ENCODE peak calls at places on chromosomes 5 and 9, in ten cellular contexts. One of them, this sample, is unnamed.

GRCh38 chr5:90741022-90741564 is 182.5 kb downstream of the ADGRV1 start:
- DNase-seq in GM12865: no peak
- DNase-seq in CD8-positive, alpha-beta T cell: no peak
- DNase-seq in HFF-Myc: no peak
- DNase-seq in AG04450: no peak
- DNase-seq in brain microvascular endothelial cell: no peak
- DNase-seq in mucosa of descending colon: no peak
- DNase-seq in transverse colon: no peak
- DNase-seq in esophagus muscularis mucosa: no peak
- DNase-seq in kidney epithelial cell: no peak
- DNase-seq in this sample: no peak

GRCh38 chr9:116155700-116156045 is 2.1 kb downstream of the PAPPA start:
- DNase-seq in brain microvascular endothelial cell: no peak
- DNase-seq in AG04450: no peak
- DNase-seq in HFF-Myc: no peak
- DNase-seq in transverse colon: no peak
- DNase-seq in esophagus muscularis mucosa: no peak
- DNase-seq in GM12865: no peak
- DNase-seq in mucosa of descending colon: no peak
- DNase-seq in kidney epithelial cell: no peak
- DNase-seq in CD8-positive, alpha-beta T cell: no peak
- DNase-seq in this sample: no peak

GRCh38 chr9:35711501-35712428 is 20.2 kb downstream of the TLN1 start:
- DNase-seq in mucosa of descending colon: no peak
- DNase-seq in brain microvascular endothelial cell: no peak
- DNase-seq in CD8-positive, alpha-beta T cell: no peak
- DNase-seq in transverse colon: no peak
- DNase-seq in HFF-Myc: no peak
- DNase-seq in esophagus muscularis mucosa: no peak
- DNase-seq in kidney epithelial cell: no peak
- DNase-seq in AG04450: no peak
- DNase-seq in GM12865: peak
- DNase-seq in this sample: no peak

GRCh38 chr9:93510041-93510440 is 56.7 kb upstream of the FAM120AOS start:
- DNase-seq in mucosa of descending colon: no peak
- DNase-seq in GM12865: no peak
- DNase-seq in kidney epithelial cell: no peak
- DNase-seq in AG04450: no peak
- DNase-seq in brain microvascular endothelial cell: no peak
- DNase-seq in transverse colon: no peak
- DNase-seq in CD8-positive, alpha-beta T cell: no peak
- DNase-seq in esophagus muscularis mucosa: no peak
- DNase-seq in HFF-Myc: no peak
- DNase-seq in this sample: no peak

GRCh38 chr5:59746261-59746765 is 147.2 kb downstream of the PDE4D start:
- DNase-seq in mucosa of descending colon: no peak
- DNase-seq in transverse colon: no peak
- DNase-seq in CD8-positive, alpha-beta T cell: no peak
- DNase-seq in AG04450: no peak
- DNase-seq in HFF-Myc: peak
- DNase-seq in esophagus muscularis mucosa: no peak
- DNase-seq in GM12865: peak
- DNase-seq in brain microvascular endothelial cell: peak
- DNase-seq in kidney epithelial cell: no peak
- DNase-seq in this sample: no peak

GRCh38 chr9:17878810-17879370 is 300.0 kb downstream of the SH3GL2 start:
- DNase-seq in esophagus muscularis mucosa: no peak
- DNase-seq in transverse colon: no peak
- DNase-seq in kidney epithelial cell: no peak
- DNase-seq in brain microvascular endothelial cell: no peak
- DNase-seq in CD8-positive, alpha-beta T cell: no peak
- DNase-seq in GM12865: no peak
- DNase-seq in mucosa of descending colon: no peak
- DNase-seq in AG04450: no peak
- DNase-seq in HFF-Myc: no peak
- DNase-seq in this sample: no peak

GRCh38 chr5:91133183-91133582 is 249.9 kb downstream of the ARRDC3 start:
- DNase-seq in kidney epithelial cell: no peak
- DNase-seq in mucosa of descending colon: no peak
- DNase-seq in esophagus muscularis mucosa: no peak
- DNase-seq in AG04450: no peak
- DNase-seq in HFF-Myc: no peak
- DNase-seq in brain microvascular endothelial cell: no peak
- DNase-seq in transverse colon: no peak
- DNase-seq in GM12865: no peak
- DNase-seq in CD8-positive, alpha-beta T cell: no peak
- DNase-seq in this sample: no peak

GRCh38 chr9:15642369-15642962 is 89.6 kb downstream of the CCDC171 start:
- DNase-seq in kidney epithelial cell: peak
- DNase-seq in mucosa of descending colon: no peak
- DNase-seq in CD8-positive, alpha-beta T cell: no peak
- DNase-seq in esophagus muscularis mucosa: no peak
- DNase-seq in AG04450: peak
- DNase-seq in transverse colon: no peak
- DNase-seq in GM12865: peak
- DNase-seq in brain microvascular endothelial cell: peak
- DNase-seq in HFF-Myc: peak
- DNase-seq in this sample: no peak

GRCh38 chr5:159045165-159045811 is 54.4 kb downstream of the EBF1 start:
- DNase-seq in HFF-Myc: no peak
- DNase-seq in AG04450: no peak
- DNase-seq in GM12865: no peak
- DNase-seq in kidney epithelial cell: no peak
- DNase-seq in CD8-positive, alpha-beta T cell: no peak
- DNase-seq in transverse colon: no peak
- DNase-seq in esophagus muscularis mucosa: no peak
- DNase-seq in mucosa of descending colon: no peak
- DNase-seq in brain microvascular endothelial cell: no peak
- DNase-seq in this sample: no peak

GRCh38 chr9:75134495-75134894 is 46.2 kb downstream of the OSTF1 start:
- DNase-seq in brain microvascular endothelial cell: no peak
- DNase-seq in transverse colon: no peak
- DNase-seq in HFF-Myc: no peak
- DNase-seq in GM12865: no peak
- DNase-seq in esophagus muscularis mucosa: no peak
- DNase-seq in mucosa of descending colon: no peak
- DNase-seq in AG04450: no peak
- DNase-seq in kidney epithelial cell: no peak
- DNase-seq in CD8-positive, alpha-beta T cell: no peak
- DNase-seq in this sample: no peak

GRCh38 chr9:132488611-132489010 is 78.6 kb downstream of the CFAP77 start:
- DNase-seq in transverse colon: no peak
- DNase-seq in brain microvascular endothelial cell: no peak
- DNase-seq in CD8-positive, alpha-beta T cell: no peak
- DNase-seq in GM12865: no peak
- DNase-seq in kidney epithelial cell: no peak
- DNase-seq in esophagus muscularis mucosa: no peak
- DNase-seq in HFF-Myc: no peak
- DNase-seq in AG04450: no peak
- DNase-seq in mucosa of descending colon: no peak
- DNase-seq in this sample: no peak

GRCh38 chr9:113309204-113309813 is 6.1 kb upstream of the RNF183 start:
- DNase-seq in transverse colon: peak
- DNase-seq in mucosa of descending colon: no peak
- DNase-seq in brain microvascular endothelial cell: peak
- DNase-seq in HFF-Myc: no peak
- DNase-seq in GM12865: peak
- DNase-seq in kidney epithelial cell: no peak
- DNase-seq in CD8-positive, alpha-beta T cell: peak
- DNase-seq in esophagus muscularis mucosa: no peak
- DNase-seq in AG04450: peak
- DNase-seq in this sample: no peak

GRCh38 chr9:95810133-95810532 is 65.4 kb upstream of the ERCC6L2 start:
- DNase-seq in kidney epithelial cell: no peak
- DNase-seq in mucosa of descending colon: no peak
- DNase-seq in GM12865: peak
- DNase-seq in transverse colon: no peak
- DNase-seq in brain microvascular endothelial cell: no peak
- DNase-seq in AG04450: no peak
- DNase-seq in esophagus muscularis mucosa: no peak
- DNase-seq in HFF-Myc: no peak
- DNase-seq in CD8-positive, alpha-beta T cell: no peak
- DNase-seq in this sample: no peak
- TF ChIP-seq CTCF in kidney epithelial cell: no peak
- TF ChIP-seq CTCF in mucosa of descending colon: no peak
- TF ChIP-seq CTCF in GM12865: no peak
- TF ChIP-seq CTCF in transverse colon: no peak
- TF ChIP-seq CTCF in brain microvascular endothelial cell: no peak
- TF ChIP-seq CTCF in AG04450: no peak
- TF ChIP-seq CTCF in esophagus muscularis mucosa: no peak
- TF ChIP-seq CTCF in HFF-Myc: no peak
- TF ChIP-seq CTCF in CD8-positive, alpha-beta T cell: no peak
- TF ChIP-seq CTCF in this sample: no peak

GRCh38 chr9:98795295-98795955 is 930 bp downstream of the ANKS6 start:
- DNase-seq in transverse colon: no peak
- DNase-seq in CD8-positive, alpha-beta T cell: no peak
- DNase-seq in brain microvascular endothelial cell: no peak
- DNase-seq in mucosa of descending colon: no peak
- DNase-seq in HFF-Myc: no peak
- DNase-seq in kidney epithelial cell: no peak
- DNase-seq in esophagus muscularis mucosa: no peak
- DNase-seq in GM12865: no peak
- DNase-seq in AG04450: no peak
- DNase-seq in this sample: no peak

GRCh38 chr9:98798254-98798653 is 1.9 kb upstream of the ANKS6 start:
- DNase-seq in kidney epithelial cell: no peak
- DNase-seq in CD8-positive, alpha-beta T cell: no peak
- DNase-seq in AG04450: no peak
- DNase-seq in GM12865: no peak
- DNase-seq in esophagus muscularis mucosa: no peak
- DNase-seq in HFF-Myc: no peak
- DNase-seq in brain microvascular endothelial cell: no peak
- DNase-seq in transverse colon: no peak
- DNase-seq in mucosa of descending colon: no peak
- DNase-seq in this sample: no peak

GRCh38 chr9:98797491-98797890 is 1.1 kb upstream of the ANKS6 start:
- DNase-seq in esophagus muscularis mucosa: no peak
- DNase-seq in kidney epithelial cell: no peak
- DNase-seq in transverse colon: no peak
- DNase-seq in mucosa of descending colon: no peak
- DNase-seq in HFF-Myc: no peak
- DNase-seq in AG04450: no peak
- DNase-seq in GM12865: no peak
- DNase-seq in brain microvascular endothelial cell: no peak
- DNase-seq in CD8-positive, alpha-beta T cell: no peak
- DNase-seq in this sample: no peak

GRCh38 chr9:98795970-98796363 is 388 bp downstream of the ANKS6 start:
- DNase-seq in CD8-positive, alpha-beta T cell: no peak
- DNase-seq in mucosa of descending colon: peak
- DNase-seq in AG04450: no peak
- DNase-seq in esophagus muscularis mucosa: no peak
- DNase-seq in brain microvascular endothelial cell: no peak
- DNase-seq in kidney epithelial cell: no peak
- DNase-seq in GM12865: no peak
- DNase-seq in HFF-Myc: no peak
- DNase-seq in transverse colon: no peak
- DNase-seq in this sample: no peak

DNA sequence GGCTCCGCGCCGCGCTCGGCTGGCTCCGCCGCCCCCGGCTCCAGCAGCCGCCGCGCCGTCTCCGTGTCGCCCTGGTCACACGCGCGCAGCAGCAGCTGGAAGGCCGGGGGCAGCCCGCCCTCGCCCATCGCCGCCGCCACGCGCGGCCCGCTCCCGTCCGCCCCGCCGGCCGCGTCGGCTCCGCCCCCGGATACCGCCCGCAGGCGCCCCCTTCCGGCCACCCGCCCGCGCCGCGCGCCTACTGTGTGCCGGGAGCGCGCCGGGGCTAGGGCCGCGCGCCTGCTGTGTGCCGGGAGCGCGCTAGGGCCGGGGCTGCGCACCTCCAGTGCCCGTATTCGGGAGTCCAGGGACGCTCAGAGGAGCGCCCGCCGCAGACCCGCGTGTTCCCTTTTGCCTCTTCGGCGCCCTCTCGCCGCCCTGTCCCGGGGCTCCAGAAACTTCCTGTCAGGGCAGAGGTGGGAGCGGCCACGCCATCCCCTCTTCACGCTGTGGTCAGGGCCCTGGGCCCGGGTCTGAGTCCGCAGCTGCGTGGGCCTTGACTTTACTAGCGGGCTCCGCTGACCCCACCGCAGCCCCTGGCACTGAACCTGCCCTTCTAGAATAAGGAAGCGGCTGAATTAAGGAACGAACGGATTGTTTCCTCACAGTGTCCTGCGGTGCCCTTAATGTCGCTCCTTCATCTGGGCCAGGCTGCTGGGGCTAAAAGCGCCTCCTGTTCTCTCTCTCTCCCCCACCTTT is at the start of gene ANKS6:
- DNase-seq in transverse colon: peak
- DNase-seq in esophagus muscularis mucosa: no peak
- DNase-seq in kidney epithelial cell: no peak
- DNase-seq in GM12865: peak
- DNase-seq in HFF-Myc: peak
- DNase-seq in CD8-positive, alpha-beta T cell: peak
- DNase-seq in AG04450: peak
- DNase-seq in brain microvascular endothelial cell: peak
- DNase-seq in mucosa of descending colon: peak
- DNase-seq in this sample: peak
- TF ChIP-seq CTCF in transverse colon: no peak
- TF ChIP-seq CTCF in esophagus muscularis mucosa: peak
- TF ChIP-seq CTCF in kidney epithelial cell: no peak
- TF ChIP-seq CTCF in GM12865: peak
- TF ChIP-seq CTCF in HFF-Myc: no peak
- TF ChIP-seq CTCF in CD8-positive, alpha-beta T cell: peak
- TF ChIP-seq CTCF in AG04450: no peak
- TF ChIP-seq CTCF in brain microvascular endothelial cell: peak
- TF ChIP-seq CTCF in mucosa of descending colon: peak
- TF ChIP-seq CTCF in this sample: no peak

GRCh38 chr5:100479079-100479688 is 56.0 kb upstream of the FAM174A start:
- DNase-seq in brain microvascular endothelial cell: no peak
- DNase-seq in HFF-Myc: no peak
- DNase-seq in kidney epithelial cell: no peak
- DNase-seq in transverse colon: no peak
- DNase-seq in GM12865: peak
- DNase-seq in AG04450: no peak
- DNase-seq in CD8-positive, alpha-beta T cell: no peak
- DNase-seq in mucosa of descending colon: no peak
- DNase-seq in esophagus muscularis mucosa: no peak
- DNase-seq in this sample: no peak
- TF ChIP-seq CTCF in brain microvascular endothelial cell: peak
- TF ChIP-seq CTCF in HFF-Myc: peak
- TF ChIP-seq CTCF in kidney epithelial cell: peak
- TF ChIP-seq CTCF in transverse colon: peak
- TF ChIP-seq CTCF in GM12865: peak
- TF ChIP-seq CTCF in AG04450: peak
- TF ChIP-seq CTCF in CD8-positive, alpha-beta T cell: peak
- TF ChIP-seq CTCF in mucosa of descending colon: no peak
- TF ChIP-seq CTCF in esophagus muscularis mucosa: peak
- TF ChIP-seq CTCF in this sample: no peak

DNA sequence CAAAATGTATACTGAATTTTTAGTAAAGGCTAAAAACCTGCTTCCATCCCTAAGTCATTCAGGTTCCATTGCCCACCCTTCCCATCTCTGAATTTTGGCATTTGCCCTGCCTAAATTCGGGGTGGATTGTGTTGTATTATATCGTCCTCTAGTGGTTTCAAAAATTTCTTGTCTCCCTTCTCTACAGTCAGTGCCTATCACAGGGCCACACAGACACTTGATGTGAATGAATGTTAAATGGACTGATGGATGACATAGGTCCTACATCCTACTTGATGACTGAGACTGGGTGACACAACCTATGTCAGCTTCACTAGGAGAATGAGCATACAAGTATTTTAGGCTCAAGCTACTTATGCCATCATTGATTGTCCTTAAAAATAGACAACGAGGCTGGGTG is 45.6 kb upstream of the SLC30A5 start:
- DNase-seq in transverse colon: no peak
- DNase-seq in GM12865: peak
- DNase-seq in CD8-positive, alpha-beta T cell: no peak
- DNase-seq in brain microvascular endothelial cell: no peak
- DNase-seq in HFF-Myc: no peak
- DNase-seq in AG04450: no peak
- DNase-seq in mucosa of descending colon: no peak
- DNase-seq in esophagus muscularis mucosa: no peak
- DNase-seq in kidney epithelial cell: no peak
- DNase-seq in this sample: no peak
- TF ChIP-seq CTCF in transverse colon: peak
- TF ChIP-seq CTCF in GM12865: peak
- TF ChIP-seq CTCF in CD8-positive, alpha-beta T cell: no peak
- TF ChIP-seq CTCF in brain microvascular endothelial cell: peak
- TF ChIP-seq CTCF in HFF-Myc: peak
- TF ChIP-seq CTCF in AG04450: peak
- TF ChIP-seq CTCF in mucosa of descending colon: no peak
- TF ChIP-seq CTCF in esophagus muscularis mucosa: no peak
- TF ChIP-seq CTCF in kidney epithelial cell: peak
- TF ChIP-seq CTCF in this sample: no peak

This sample was measured in activated B cell treated with CpG ODN at 0.5 μM for 24 hours.